ENCODE peak calls at places on chromosomes 4 and X, in four cellular contexts. One of them, this sample, is unnamed.
A peak's percentile ranks its signal among the peaks of the same experiment; 100 is the strongest.

GRCh38 chrX:155873203-155873602 is 7.9 kb upstream of the VAMP7 start:
- DNase-seq in HS-5: no peak
- DNase-seq in HFFc6: no peak
- DNase-seq in HuH-7.5: no peak
- DNase-seq in this sample: no peak

GRCh38 chr4:153645183-153645582 is 38.9 kb upstream of the TLR2 start:
- DNase-seq in HS-5: no peak
- DNase-seq in HFFc6: no peak
- DNase-seq in HuH-7.5: no peak
- DNase-seq in this sample: no peak

GRCh38 chr4:30294295-30294694 is 425.9 kb upstream of the PCDH7 start:
- DNase-seq in HS-5: no peak
- DNase-seq in HFFc6: no peak
- DNase-seq in HuH-7.5: no peak
- DNase-seq in this sample: no peak

GRCh38 chr4:173334891-173335754 is 965 bp upstream of the HMGB2 start:
- DNase-seq in HS-5: peak; percentile 73
- DNase-seq in HFFc6: peak; percentile 66
- DNase-seq in HuH-7.5: peak; percentile 78
- DNase-seq in this sample: no peak

GRCh38 chr4:150514709-150515108 is 67.2 kb upstream of the MAB21L2 start:
- DNase-seq in HS-5: no peak
- DNase-seq in HFFc6: no peak
- DNase-seq in HuH-7.5: no peak
- DNase-seq in this sample: no peak

GRCh38 chr4:38958453-38958852 is 73.8 kb downstream of the TMEM156 start:
- DNase-seq in HS-5: no peak
- DNase-seq in HFFc6: no peak
- DNase-seq in HuH-7.5: no peak
- DNase-seq in this sample: no peak

GRCh38 chr4:89724716-89725115 is 112.2 kb downstream of the SNCA start:
- DNase-seq in HS-5: peak; percentile 68
- DNase-seq in HFFc6: peak; percentile 84
- DNase-seq in HuH-7.5: no peak
- DNase-seq in this sample: no peak

GRCh38 chr4:68466751-68467150 is 19.5 kb downstream of the TMPRSS11E start:
- DNase-seq in HS-5: no peak
- DNase-seq in HFFc6: no peak
- DNase-seq in HuH-7.5: no peak
- DNase-seq in this sample: peak; percentile 39

GRCh38 chr4:159003420-159004253 is 99.2 kb upstream of the RAPGEF2 start:
- DNase-seq in HS-5: no peak
- DNase-seq in HFFc6: no peak
- DNase-seq in HuH-7.5: no peak
- DNase-seq in this sample: no peak

GRCh38 chr4:48543796-48544195 is 53.7 kb downstream of the ZAR1 start:
- DNase-seq in HS-5: no peak
- DNase-seq in HFFc6: no peak
- DNase-seq in HuH-7.5: no peak
- DNase-seq in this sample: peak; percentile 29

GRCh38 chrX:135454816-135455215 is 33.1 kb downstream of the SMIM10L2A start:
- DNase-seq in HS-5: no peak
- DNase-seq in HFFc6: no peak
- DNase-seq in HuH-7.5: no peak
- DNase-seq in this sample: no peak

GRCh38 chrX:134691453-134691852 is 33.2 kb upstream of the PLAC1 start:
- DNase-seq in HS-5: no peak
- DNase-seq in HFFc6: no peak
- DNase-seq in HuH-7.5: no peak
- DNase-seq in this sample: no peak

GRCh38 chrX:134782796-134783195 is 124.5 kb upstream of the PLAC1 start:
- DNase-seq in HS-5: no peak
- DNase-seq in HFFc6: peak; percentile 39
- DNase-seq in HuH-7.5: no peak
- DNase-seq in this sample: no peak

GRCh38 chr4:114694770-114695169 is 96.2 kb downstream of the UGT8 start:
- DNase-seq in HS-5: peak; percentile 19
- DNase-seq in HFFc6: peak; percentile 11
- DNase-seq in HuH-7.5: no peak
- DNase-seq in this sample: no peak

GRCh38 chrX:47448165-47448806 is 34.7 kb downstream of the ZNF41 start:
- DNase-seq in HS-5: no peak
- DNase-seq in HFFc6: no peak
- DNase-seq in HuH-7.5: no peak
- DNase-seq in this sample: no peak

GRCh38 chr4:85697864-85698263 is 222.9 kb downstream of the ARHGAP24 start:
- DNase-seq in HS-5: no peak
- DNase-seq in HFFc6: no peak
- DNase-seq in HuH-7.5: no peak
- DNase-seq in this sample: no peak

GRCh38 chr4:158163941-158164665 is 8.7 kb downstream of the GASK1B start:
- DNase-seq in HS-5: no peak
- DNase-seq in HFFc6: no peak
- DNase-seq in HuH-7.5: no peak
- DNase-seq in this sample: no peak

GRCh38 chr4:158622251-158622650 is 49.4 kb downstream of the C4orf46 start:
- DNase-seq in HS-5: no peak
- DNase-seq in HFFc6: no peak
- DNase-seq in HuH-7.5: no peak
- DNase-seq in this sample: no peak

GRCh38 chrX:56343664-56344063 is 111.5 kb downstream of the KLF8 start:
- DNase-seq in HS-5: no peak
- DNase-seq in HFFc6: no peak
- DNase-seq in HuH-7.5: no peak
- DNase-seq in this sample: no peak

GRCh38 chrX:37896491-37896890 is 49.1 kb upstream of the DYNLT3 start:
- DNase-seq in HS-5: no peak
- DNase-seq in HFFc6: no peak
- DNase-seq in HuH-7.5: no peak
- DNase-seq in this sample: no peak

GRCh38 chr4:128570380-128570779 is 239.1 kb upstream of the JADE1 start:
- DNase-seq in HS-5: no peak
- DNase-seq in HFFc6: peak; percentile 46
- DNase-seq in HuH-7.5: no peak
- DNase-seq in this sample: no peak

GRCh38 chr4:153004106-153004881 is 68.2 kb downstream of the FHDC1 start:
- DNase-seq in HS-5: no peak
- DNase-seq in HFFc6: no peak
- DNase-seq in HuH-7.5: no peak
- DNase-seq in this sample: no peak

GRCh38 chr4:37685211-37685725 is 908 bp downstream of the RELL1 start:
- DNase-seq in HS-5: peak; percentile 30
- DNase-seq in HFFc6: peak; percentile 40
- DNase-seq in HuH-7.5: no peak
- DNase-seq in this sample: no peak

GRCh38 chrX:12999422-12999821 is 24.5 kb downstream of the TMSB4X start:
- DNase-seq in HS-5: no peak
- DNase-seq in HFFc6: no peak
- DNase-seq in HuH-7.5: no peak
- DNase-seq in this sample: no peak

GRCh38 chrX:12383196-12383595 is 244.9 kb downstream of the FRMPD4 start:
- DNase-seq in HS-5: no peak
- DNase-seq in HFFc6: no peak
- DNase-seq in HuH-7.5: no peak
- DNase-seq in this sample: no peak

GRCh38 chr4:16952462-16952871 is 54.0 kb upstream of the LDB2 start:
- DNase-seq in HS-5: no peak
- DNase-seq in HFFc6: no peak
- DNase-seq in HuH-7.5: no peak
- DNase-seq in this sample: no peak

GRCh38 chr4:16582526-16582925 is 315.9 kb downstream of the LDB2 start:
- DNase-seq in HS-5: no peak
- DNase-seq in HFFc6: no peak
- DNase-seq in HuH-7.5: no peak
- DNase-seq in this sample: no peak

GRCh38 chrX:15769300-15769954 is 20.9 kb upstream of the ZRSR2 start:
- DNase-seq in HS-5: no peak
- DNase-seq in HFFc6: no peak
- DNase-seq in HuH-7.5: no peak
- DNase-seq in this sample: no peak

GRCh38 chr4:145909331-145909730 is 29.3 kb downstream of the ZNF827 start:
- DNase-seq in HS-5: no peak
- DNase-seq in HFFc6: no peak
- DNase-seq in HuH-7.5: no peak
- DNase-seq in this sample: peak; percentile 71

GRCh38 chr4:16857425-16857824 is 41.0 kb downstream of the LDB2 start:
- DNase-seq in HS-5: no peak
- DNase-seq in HFFc6: no peak
- DNase-seq in HuH-7.5: no peak
- DNase-seq in this sample: no peak

GRCh38 chr4:173707658-173708415 is 177.8 kb upstream of the HAND2 start:
- DNase-seq in HS-5: no peak
- DNase-seq in HFFc6: no peak
- DNase-seq in HuH-7.5: no peak
- DNase-seq in this sample: no peak

GRCh38 chr4:155953151-155954117 is at the start of gene CTSO:
- DNase-seq in HS-5: peak; percentile 60
- DNase-seq in HFFc6: peak; percentile 53
- DNase-seq in HuH-7.5: peak; percentile 43
- DNase-seq in this sample: peak; percentile 53

GRCh38 chr4:72067051-72067450 is 35.3 kb downstream of the NPFFR2 start:
- DNase-seq in HS-5: no peak
- DNase-seq in HFFc6: no peak
- DNase-seq in HuH-7.5: no peak
- DNase-seq in this sample: no peak

GRCh38 chrX:71659959-71660358 is 7.4 kb upstream of the LOC101059915 start:
- DNase-seq in HS-5: no peak
- DNase-seq in HFFc6: no peak
- DNase-seq in HuH-7.5: no peak
- DNase-seq in this sample: no peak

This sample was measured in epithelial cell of proximal tubule.